ENCODE peak calls at places on chromosomes 4 and X, in eight cellular contexts. W is stimulated activated CD8-positive, alpha-beta memory T cell treated with anti-CD3 and anti-CD28 coated beads, Interleukin-7, amount 100 ng/mL, for 1 hour; A is glutamatergic neuron; M is MCF 10A; U is DND-41; H is lower lobe of right lung; C is Daoy; T is NCI-H748 treated with DMSO at 0.1 percent for 48 hours. V is an unnamed sample.

GRCh38 chrX:105701310-105702052 is 120.9 kb upstream of the NRK start:
- DNase-seq in W (no peak), A (no peak), M (peak; percentile 14), U (no peak), H (no peak), C (no peak), T (no peak), V (no peak)

GRCh38 chr4:82586055-82586454 is 24.3 kb upstream of the TMEM150C start:
- DNase-seq in W (no peak), A (no peak), M (no peak), U (no peak), H (no peak), C (no peak), T (no peak), V (no peak)

GRCh38 chr4:60723796-60724195 is 476.3 kb upstream of the ADGRL3 start:
- DNase-seq in W (no peak), A (no peak), M (no peak), U (no peak), H (no peak), C (no peak), T (no peak), V (no peak)

GRCh38 chr4:117699595-117699994 is 334.7 kb upstream of the NDST3 start:
- DNase-seq in W (no peak), A (no peak), M (no peak), U (peak; percentile 19), H (no peak), C (no peak), T (no peak), V (no peak)

GRCh38 chr4:150972592-150972991 is 42.5 kb downstream of the LRBA start:
- DNase-seq in W (no peak), A (no peak), M (no peak), U (no peak), H (no peak), C (no peak), T (no peak), V (no peak)

GRCh38 chrX:134502686-134503085 is 42.7 kb downstream of the HPRT1 start:
- DNase-seq in W (no peak), A (no peak), M (no peak), U (no peak), H (no peak), C (no peak), T (no peak), V (no peak)

GRCh38 chr4:31714238-31714637 is 994.1 kb downstream of the PCDH7 start:
- DNase-seq in W (no peak), A (no peak), M (no peak), U (no peak), H (no peak), C (no peak), T (no peak), V (no peak)

GRCh38 chr4:60682901-60683300 is 517.2 kb upstream of the ADGRL3 start:
- DNase-seq in W (no peak), A (no peak), M (no peak), U (no peak), H (no peak), C (no peak), T (no peak), V (no peak)

GRCh38 chr4:37160653-37161052 is 83.9 kb upstream of the NWD2 start:
- DNase-seq in W (no peak), A (no peak), M (no peak), U (no peak), H (no peak), C (no peak), T (no peak), V (no peak)

GRCh38 chrX:10327651-10328050 is 170.9 kb downstream of the CLCN4 start:
- DNase-seq in W (no peak), A (no peak), M (peak; percentile 27), U (no peak), H (no peak), C (peak; percentile 57), T (no peak), V (no peak)

GRCh38 chr4:10963958-10964705 is 279.6 kb upstream of the CLNK start:
- DNase-seq in W (no peak), A (no peak), M (no peak), U (no peak), H (no peak), C (no peak), T (no peak), V (no peak)

GRCh38 chr4:59973496-59973895 is 1226.6 kb upstream of the ADGRL3 start:
- DNase-seq in W (no peak), A (no peak), M (peak; percentile 8), U (no peak), H (no peak), C (no peak), T (no peak), V (no peak)

GRCh38 chr4:24210332-24210902 is 320.6 kb upstream of the PPARGC1A start:
- DNase-seq in W (no peak), A (no peak), M (peak; percentile 98), U (no peak), H (peak; percentile 60), C (peak; percentile 60), T (no peak), V (no peak)

GRCh38 chrX:2871817-2872216 is 43.1 kb downstream of the GYG2 start:
- DNase-seq in W (no peak), A (no peak), M (no peak), U (no peak), H (no peak), C (no peak), T (no peak), V (no peak)

GRCh38 chrX:131288738-131289511 is at the start of gene IGSF1:
- DNase-seq in W (no peak), A (peak; percentile 40), M (peak; percentile 21), U (no peak), H (no peak), C (peak; percentile 41), T (no peak), V (no peak)

GRCh38 chrX:5449323-5449722 is 779.3 kb downstream of the NLGN4X start:
- DNase-seq in W (no peak), A (no peak), M (no peak), U (peak; percentile 3), H (no peak), C (no peak), T (no peak), V (no peak)

GRCh38 chr4:7377223-7377865 is 57.4 kb downstream of the PSAPL1 start:
- DNase-seq in W (no peak), A (no peak), M (no peak), U (no peak), H (no peak), C (no peak), T (no peak), V (no peak)

GRCh38 chr4:157265281-157265680 is 44.8 kb downstream of the GRIA2 start:
- DNase-seq in W (no peak), A (peak; percentile 22), M (peak; percentile 83), U (no peak), H (no peak), C (peak; percentile 15), T (peak; percentile 29), V (no peak)

GRCh38 chr4:140061194-140061593 is 92.8 kb downstream of the MAML3 start:
- DNase-seq in W (no peak), A (no peak), M (no peak), U (no peak), H (no peak), C (no peak), T (no peak), V (no peak)

GRCh38 chr4:110055014-110055768 is 142.5 kb downstream of the EGF start:
- DNase-seq in W (no peak), A (no peak), M (no peak), U (no peak), H (no peak), C (peak; percentile 10), T (no peak), V (peak; percentile 53)

GRCh38 chr4:96016615-96017299 is 176.9 kb downstream of the PDHA2 start:
- DNase-seq in W (no peak), A (no peak), M (peak; percentile 42), U (no peak), H (no peak), C (no peak), T (no peak), V (peak; percentile 4)

GRCh38 chr4:142840516-142841123 is 5.5 kb downstream of the INPP4B start:
- DNase-seq in W (no peak), A (no peak), M (peak; percentile 51), U (no peak), H (no peak), C (no peak), T (peak; percentile 15), V (no peak)

GRCh38 chr4:133151301-133151680 is 2.2 kb downstream of the PCDH10 start:
- DNase-seq in W (no peak), A (peak; percentile 45), M (no peak), U (no peak), H (no peak), C (peak; percentile 33), T (peak; percentile 47), V (no peak)

GRCh38 chr4:114076865-114077264 is 97.4 kb upstream of the ARSJ start:
- DNase-seq in W (no peak), A (no peak), M (peak; percentile 22), U (no peak), H (no peak), C (no peak), T (no peak), V (no peak)

GRCh38 chr4:152117501-152117900 is 356.7 kb upstream of the GATB start:
- DNase-seq in W (no peak), A (peak; percentile 65), M (no peak), U (no peak), H (no peak), C (no peak), T (no peak), V (no peak)

GRCh38 chr4:52864816-52865215 is 2.7 kb downstream of the RASL11B start:
- DNase-seq in W (no peak), A (no peak), M (no peak), U (no peak), H (no peak), C (no peak), T (peak; percentile 72), V (no peak)

V was measured in GM13976.